ENCODE peak calls at places on chromosomes 4 and X, in four cellular contexts. One of them, this sample, is unnamed. For H3K4me1, the result is how much of the 10 kb centered on the place peaks cover.

GRCh38 chr4:88244821-88245579 is 39.4 kb downstream of the PPM1K start:
- DNase-seq in PC-9: no peak
- DNase-seq in iPS DF 6.9: no peak
- DNase-seq in hepatocyte: no peak
- DNase-seq in this sample: no peak

GRCh38 chr4:55903577-55903976 is 45.2 kb upstream of the CEP135 start:
- DNase-seq in hepatocyte: no peak
- DNase-seq in iPS DF 6.9: no peak
- DNase-seq in PC-9: no peak
- DNase-seq in this sample: no peak

GRCh38 chrX:102345916-102346315 is 93.9 kb downstream of the NXF2B start:
- DNase-seq in iPS DF 6.9: no peak
- DNase-seq in PC-9: peak
- DNase-seq in hepatocyte: peak
- DNase-seq in this sample: peak

GRCh38 chrX:41259516-41259915 is 74.4 kb upstream of the DDX3X start:
- DNase-seq in iPS DF 6.9: no peak
- DNase-seq in hepatocyte: no peak
- DNase-seq in PC-9: no peak
- DNase-seq in this sample: no peak

GRCh38 chr4:147583876-147584275 is 33.3 kb upstream of the TMEM184C start:
- DNase-seq in iPS DF 6.9: no peak
- DNase-seq in hepatocyte: no peak
- DNase-seq in PC-9: no peak
- DNase-seq in this sample: no peak

GRCh38 chr4:2441393-2442174 is 22.8 kb downstream of the CFAP99 start:
- DNase-seq in PC-9: peak
- DNase-seq in iPS DF 6.9: peak
- DNase-seq in hepatocyte: peak
- DNase-seq in this sample: no peak

GRCh38 chrX:629230-630006 is 1.2 kb upstream of the SHOX start:
- DNase-seq in hepatocyte: no peak
- DNase-seq in PC-9: no peak
- DNase-seq in iPS DF 6.9: no peak
- DNase-seq in this sample: no peak

GRCh38 chr4:58935336-58935735 is 1825.2 kb upstream of the IGFBP7 start:
- DNase-seq in iPS DF 6.9: no peak
- DNase-seq in hepatocyte: no peak
- DNase-seq in PC-9: no peak
- DNase-seq in this sample: no peak

GRCh38 chr4:124459922-124460301 is 252.6 kb downstream of the ANKRD50 start:
- DNase-seq in hepatocyte: no peak
- DNase-seq in PC-9: no peak
- DNase-seq in iPS DF 6.9: peak
- DNase-seq in this sample: no peak

GRCh38 chrX:120036704-120037103 is 40.8 kb downstream of the RHOXF2B start:
- DNase-seq in hepatocyte: no peak
- DNase-seq in PC-9: no peak
- DNase-seq in iPS DF 6.9: no peak
- DNase-seq in this sample: no peak

GRCh38 chr4:1990676-1991075 is 18.1 kb downstream of the NELFA start:
- DNase-seq in iPS DF 6.9: no peak
- DNase-seq in hepatocyte: no peak
- DNase-seq in PC-9: no peak
- DNase-seq in this sample: no peak

GRCh38 chrX:65720580-65720979 is 53.1 kb downstream of the MSN start:
- DNase-seq in hepatocyte: no peak
- DNase-seq in iPS DF 6.9: no peak
- DNase-seq in PC-9: no peak
- DNase-seq in this sample: peak

GRCh38 chrX:34879361-34879760 is 63.2 kb upstream of the FAM47B start:
- DNase-seq in PC-9: no peak
- DNase-seq in hepatocyte: no peak
- DNase-seq in iPS DF 6.9: no peak
- DNase-seq in this sample: no peak

GRCh38 chrX:38061335-38061734 is 55.0 kb downstream of the SYTL5 start:
- DNase-seq in PC-9: no peak
- DNase-seq in hepatocyte: peak
- DNase-seq in iPS DF 6.9: no peak
- DNase-seq in this sample: no peak

GRCh38 chrX:74510401-74510800 is 89.1 kb downstream of the SLC16A2 start:
- DNase-seq in hepatocyte: no peak
- DNase-seq in PC-9: no peak
- DNase-seq in iPS DF 6.9: no peak
- DNase-seq in this sample: no peak

GRCh38 chr4:156771171-156771837 is 200.3 kb downstream of the PDGFC start:
- DNase-seq in PC-9: peak
- DNase-seq in hepatocyte: no peak
- DNase-seq in iPS DF 6.9: no peak
- DNase-seq in this sample: peak

GRCh38 chrX:36019164-36019563 is 99.6 kb downstream of the CFAP47 start:
- DNase-seq in PC-9: no peak
- DNase-seq in iPS DF 6.9: no peak
- DNase-seq in hepatocyte: peak
- DNase-seq in this sample: no peak

GRCh38 chr4:57405359-57405758 is 295.2 kb upstream of the IGFBP7 start:
- DNase-seq in iPS DF 6.9: no peak
- DNase-seq in PC-9: peak
- DNase-seq in hepatocyte: no peak
- DNase-seq in this sample: no peak

GRCh38 chr4:158170691-158171455 is 2.0 kb downstream of the GASK1B start:
- DNase-seq in iPS DF 6.9: peak
- DNase-seq in hepatocyte: peak
- DNase-seq in PC-9: peak
- DNase-seq in this sample: peak

GRCh38 chr4:28469886-28470285 is 1609.2 kb downstream of the STIM2 start:
- DNase-seq in hepatocyte: no peak
- DNase-seq in iPS DF 6.9: no peak
- DNase-seq in PC-9: no peak
- DNase-seq in this sample: no peak

GRCh38 chr4:124530464-124531077 is 182.0 kb downstream of the ANKRD50 start:
- DNase-seq in PC-9: no peak
- DNase-seq in hepatocyte: peak
- DNase-seq in iPS DF 6.9: no peak
- DNase-seq in this sample: no peak

GRCh38 chr4:110636677-110637407 is 14.0 kb upstream of the PITX2 start:
- DNase-seq in PC-9: no peak
- DNase-seq in iPS DF 6.9: no peak
- DNase-seq in hepatocyte: peak
- DNase-seq in this sample: no peak

GRCh38 chr4:7952615-7953014 is 13.0 kb upstream of the AFAP1 start:
- DNase-seq in PC-9: no peak
- DNase-seq in iPS DF 6.9: no peak
- DNase-seq in hepatocyte: no peak
- DNase-seq in this sample: no peak

GRCh38 chr4:7947927-7948326 is 8.3 kb upstream of the AFAP1 start:
- DNase-seq in hepatocyte: no peak
- DNase-seq in iPS DF 6.9: no peak
- DNase-seq in PC-9: no peak
- DNase-seq in this sample: no peak

GRCh38 chr4:7945709-7946380 is 6.2 kb upstream of the AFAP1 start:
- DNase-seq in PC-9: no peak
- DNase-seq in iPS DF 6.9: no peak
- DNase-seq in hepatocyte: no peak
- DNase-seq in this sample: peak

GRCh38 chr4:7950301-7951092 is 10.8 kb upstream of the AFAP1 start:
- DNase-seq in iPS DF 6.9: no peak
- DNase-seq in PC-9: no peak
- DNase-seq in hepatocyte: no peak
- DNase-seq in this sample: no peak

DNA sequence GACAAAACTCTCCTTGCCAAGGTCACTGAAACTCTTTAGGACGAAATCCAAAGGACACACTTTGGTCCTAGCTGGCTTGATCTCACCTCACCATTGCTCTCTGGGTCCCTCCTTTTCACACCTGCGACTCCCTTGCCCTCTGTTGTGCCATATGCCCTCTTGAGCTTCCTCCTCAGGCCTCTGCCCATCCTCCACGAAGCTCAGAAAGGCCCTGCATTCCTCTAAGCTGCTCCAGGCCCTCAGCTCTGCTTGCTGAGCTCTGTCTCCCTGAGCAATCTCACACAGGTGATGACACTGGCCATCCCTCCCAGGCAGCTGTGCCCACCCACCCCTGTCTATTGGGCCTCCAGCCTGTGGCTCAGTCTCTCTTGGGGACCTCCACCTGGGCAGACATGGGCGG is 10.1 kb upstream of the AFAP1 start:
- DNase-seq in PC-9: no peak
- DNase-seq in iPS DF 6.9: no peak
- DNase-seq in hepatocyte: no peak
- DNase-seq in this sample: no peak
- H3K4me3 ChIP-seq in PC-9: no peak
- H3K4me3 ChIP-seq in iPS DF 6.9: no peak
- H3K4me3 ChIP-seq in hepatocyte: no peak
- H3K4me3 ChIP-seq in this sample: no peak

GRCh38 chr4:140189846-140190245 is 35.9 kb upstream of the MAML3 start:
- DNase-seq in iPS DF 6.9: no peak
- DNase-seq in hepatocyte: no peak
- DNase-seq in PC-9: no peak
- DNase-seq in this sample: no peak
- H3K4me1 ChIP-seq in iPS DF 6.9: under half
- H3K4me1 ChIP-seq in hepatocyte: under half
- H3K4me1 ChIP-seq in PC-9: under half
- H3K4me1 ChIP-seq in this sample: under half

DNA sequence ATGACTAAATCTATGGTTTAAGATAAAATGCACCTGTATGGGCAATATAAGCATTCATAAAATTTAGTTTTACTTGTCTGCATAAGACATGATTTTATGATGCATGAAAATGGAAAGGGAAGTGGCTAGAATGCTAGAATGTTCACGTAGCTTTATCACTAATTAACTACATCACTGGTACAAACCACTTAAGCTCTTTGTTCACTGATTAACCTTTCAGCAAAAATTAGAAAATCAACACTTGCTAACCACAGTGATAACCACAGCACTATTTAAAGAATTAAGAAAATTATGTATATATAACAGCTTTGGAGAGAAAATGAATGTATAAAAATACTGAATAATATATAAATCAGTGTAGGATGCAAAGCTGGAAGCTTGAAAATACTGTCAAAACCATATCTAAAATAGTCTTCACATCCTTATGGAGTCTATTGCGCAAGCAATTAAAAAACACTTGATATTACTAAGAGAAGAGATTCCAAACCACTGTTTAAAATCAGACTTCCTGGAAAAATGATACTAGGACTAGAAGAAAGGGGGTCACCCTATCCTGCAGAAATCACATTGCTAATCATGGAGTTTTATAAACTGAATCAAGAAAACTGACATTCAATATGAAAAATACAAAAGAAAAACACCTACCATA is 51.9 kb downstream of the EFHC2 start:
- DNase-seq in iPS DF 6.9: no peak
- DNase-seq in PC-9: no peak
- DNase-seq in hepatocyte: no peak
- DNase-seq in this sample: no peak
- H3K27ac ChIP-seq in iPS DF 6.9: no peak
- H3K27ac ChIP-seq in PC-9: no peak
- H3K27ac ChIP-seq in hepatocyte: no peak
- H3K27ac ChIP-seq in this sample: no peak

GRCh38 chrX:49030283-49030682 is 12.9 kb downstream of the TFE3 start:
- DNase-seq in PC-9: no peak
- DNase-seq in hepatocyte: no peak
- DNase-seq in iPS DF 6.9: no peak
- DNase-seq in this sample: no peak
- H3K4me3 ChIP-seq in PC-9: no peak
- H3K4me3 ChIP-seq in hepatocyte: no peak
- H3K4me3 ChIP-seq in iPS DF 6.9: no peak
- H3K4me3 ChIP-seq in this sample: no peak

DNA sequence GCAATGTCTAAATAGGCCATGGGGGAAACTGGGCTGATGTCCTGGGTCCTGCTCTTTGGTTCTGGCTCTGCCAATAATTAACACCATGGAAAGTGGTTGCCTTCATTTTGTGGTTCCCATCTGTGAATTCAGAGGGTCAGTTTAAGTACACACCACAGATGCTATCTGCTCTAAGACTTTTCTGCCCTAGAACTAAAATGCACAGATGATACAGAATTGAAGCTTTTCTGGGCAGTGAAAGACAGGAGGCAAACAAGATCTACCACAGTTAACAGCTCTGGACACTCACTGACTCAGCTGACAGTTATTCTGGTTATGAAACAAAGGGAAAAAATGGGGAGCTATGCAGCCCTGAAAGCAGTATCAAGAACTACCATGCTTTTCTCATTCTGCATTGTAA is 37.3 kb downstream of the APBB2 start:
- DNase-seq in hepatocyte: peak
- DNase-seq in iPS DF 6.9: no peak
- DNase-seq in PC-9: peak
- DNase-seq in this sample: no peak
- H3K4me1 ChIP-seq in hepatocyte: half or more
- H3K4me1 ChIP-seq in iPS DF 6.9: under half
- H3K4me1 ChIP-seq in PC-9: under half
- H3K4me1 ChIP-seq in this sample: under half

GRCh38 chr4:180153587-180153986 is 2089.6 kb upstream of the TENM3 start:
- DNase-seq in iPS DF 6.9: no peak
- DNase-seq in PC-9: no peak
- DNase-seq in hepatocyte: no peak
- DNase-seq in this sample: no peak

GRCh38 chr4:180148737-180149136 is 2094.5 kb upstream of the TENM3 start:
- DNase-seq in hepatocyte: no peak
- DNase-seq in PC-9: no peak
- DNase-seq in iPS DF 6.9: no peak
- DNase-seq in this sample: no peak

GRCh38 chr4:180156684-180157083 is 2086.5 kb upstream of the TENM3 start:
- DNase-seq in PC-9: no peak
- DNase-seq in hepatocyte: no peak
- DNase-seq in iPS DF 6.9: no peak
- DNase-seq in this sample: no peak

GRCh38 chr4:180150818-180151217 is 2092.4 kb upstream of the TENM3 start:
- DNase-seq in iPS DF 6.9: no peak
- DNase-seq in PC-9: no peak
- DNase-seq in hepatocyte: no peak
- DNase-seq in this sample: no peak

DNA sequence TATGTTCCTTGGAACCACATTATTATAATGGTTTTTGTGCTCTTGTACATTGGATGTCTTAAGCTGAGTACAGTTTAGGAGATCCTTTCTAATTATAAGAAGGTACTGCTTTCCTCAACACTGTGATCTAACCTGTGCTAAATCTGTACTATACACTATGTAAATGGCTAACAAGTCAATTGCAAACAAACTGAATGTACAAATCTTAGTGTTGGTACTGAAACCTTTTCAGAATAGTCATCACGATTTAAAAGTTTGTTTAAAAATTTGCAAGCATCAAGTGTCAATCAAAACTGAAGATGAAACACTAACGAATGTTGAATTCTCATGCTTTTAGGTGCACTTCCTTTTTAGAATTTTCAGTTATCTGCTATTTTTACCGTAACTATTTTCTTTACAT is 2090.4 kb upstream of the TENM3 start:
- DNase-seq in hepatocyte: no peak
- DNase-seq in PC-9: no peak
- DNase-seq in iPS DF 6.9: no peak
- DNase-seq in this sample: no peak
- H3K27ac ChIP-seq in hepatocyte: no peak
- H3K27ac ChIP-seq in PC-9: no peak
- H3K27ac ChIP-seq in iPS DF 6.9: no peak
- H3K27ac ChIP-seq in this sample: no peak